ENCODE peak calls at places on chromosome 22, in nine cellular contexts. N is endothelial cell of umbilical vein; G is amniotic stem cell; P is HEK293T; O is pancreas; A is activated T-cell treated with anti-CD3 and anti-CD28 coated beads, Interleukin-2, amount 50 U/mL, for 4 hours; D is CD8-positive, alpha-beta memory T cell; Z is progenitor cell of endocrine pancreas; T is lower lobe of right lung. M is an unnamed sample.

GRCh38 chr22:45013138-45013537 is 3.3 kb upstream of the PHF21B start:
- DNase-seq in N (no peak), G (no peak), P (no peak), O (no peak), A (no peak), D (no peak), Z (no peak), T (no peak), M (no peak)

GRCh38 chr22:28792491-28793383 is 7.6 kb downstream of the XBP1 start:
- DNase-seq in N (no peak), G (no peak), P (no peak), O (peak), A (no peak), D (no peak), Z (no peak), T (no peak), M (no peak)

GRCh38 chr22:35921777-35922176 is 106.8 kb downstream of the RBFOX2 start:
- DNase-seq in N (peak), G (peak), P (peak), O (peak), A (peak), D (peak), Z (no peak), T (no peak), M (peak)

GRCh38 chr22:39490135-39490798 is 11.8 kb upstream of the MIEF1 start:
- DNase-seq in N (peak), G (no peak), P (peak), O (peak), A (peak), D (peak), Z (no peak), T (peak), M (no peak)

GRCh38 chr22:26564672-26565071 is 25.3 kb downstream of the TPST2 start:
- DNase-seq in N (no peak), G (no peak), P (no peak), O (no peak), A (no peak), D (no peak), Z (no peak), T (no peak), M (no peak)

GRCh38 chr22:28349114-28349513 is 330.5 kb downstream of the TTC28 start:
- DNase-seq in N (no peak), G (no peak), P (no peak), O (no peak), A (no peak), D (no peak), Z (no peak), T (no peak), M (no peak)

GRCh38 chr22:43007519-43008102 is 7.3 kb downstream of the PACSIN2 start:
- DNase-seq in N (no peak), G (no peak), P (no peak), O (peak), A (no peak), D (no peak), Z (no peak), T (peak), M (no peak)

GRCh38 chr22:37464181-37464580 is 22.0 kb downstream of the MFNG start:
- DNase-seq in N (peak), G (no peak), P (no peak), O (no peak), A (no peak), D (no peak), Z (no peak), T (no peak), M (no peak)

GRCh38 chr22:35150163-35151107 is 84.5 kb downstream of the ISX start:
- DNase-seq in N (peak), G (no peak), P (peak), O (peak), A (peak), D (peak), Z (peak), T (peak), M (peak)

GRCh38 chr22:19040581-19041402 is 81.4 kb downstream of the DGCR2 start:
- DNase-seq in N (no peak), G (no peak), P (no peak), O (no peak), A (no peak), D (no peak), Z (no peak), T (peak), M (no peak)

GRCh38 chr22:31488988-31489617 is 539 bp downstream of the EIF4ENIF1 start:
- DNase-seq in N (peak), G (no peak), P (peak), O (peak), A (peak), D (peak), Z (peak), T (peak), M (no peak)

GRCh38 chr22:48372395-48372794 is 1455.3 kb downstream of the BRD1 start:
- DNase-seq in N (no peak), G (no peak), P (no peak), O (no peak), A (no peak), D (no peak), Z (no peak), T (no peak), M (no peak)

GRCh38 chr22:31579835-31580242 is 82.2 kb downstream of the PISD start:
- DNase-seq in N (no peak), G (no peak), P (no peak), O (no peak), A (no peak), D (no peak), Z (no peak), T (no peak), M (no peak)

GRCh38 chr22:31872209-31872608 is 72.1 kb upstream of the YWHAH start:
- DNase-seq in N (peak), G (no peak), P (no peak), O (no peak), A (no peak), D (no peak), Z (no peak), T (no peak), M (no peak)

GRCh38 chr22:46770151-46770641 is 7.7 kb downstream of the TBC1D22A start:
- DNase-seq in N (no peak), G (no peak), P (no peak), O (no peak), A (no peak), D (no peak), Z (no peak), T (peak), M (no peak)

GRCh38 chr22:41910599-41911291 is 4.1 kb downstream of the SHISA8 start:
- DNase-seq in N (no peak), G (no peak), P (no peak), O (no peak), A (peak), D (peak), Z (no peak), T (no peak), M (no peak)

GRCh38 chr22:48080304-48081165 is 1318.1 kb downstream of the TBC1D22A start:
- DNase-seq in N (no peak), G (no peak), P (no peak), O (no peak), A (no peak), D (no peak), Z (no peak), T (no peak), M (no peak)

GRCh38 chr22:49545606-49546005 is 282.1 kb downstream of the BRD1 start:
- DNase-seq in N (no peak), G (no peak), P (no peak), O (no peak), A (no peak), D (peak), Z (no peak), T (peak), M (no peak)

GRCh38 chr22:41215409-41215808 is 10.3 kb downstream of the L3MBTL2 start:
- DNase-seq in N (no peak), G (no peak), P (no peak), O (no peak), A (no peak), D (no peak), Z (no peak), T (no peak), M (no peak)

GRCh38 chr22:27654536-27655445 is 146.8 kb downstream of the MN1 start:
- DNase-seq in N (no peak), G (no peak), P (no peak), O (peak), A (no peak), D (no peak), Z (no peak), T (no peak), M (no peak)

GRCh38 chr22:30444632-30445437 is 19.3 kb downstream of the MTFP1 start:
- DNase-seq in N (peak), G (no peak), P (peak), O (peak), A (peak), D (peak), Z (peak), T (no peak), M (peak)

GRCh38 chr22:43642319-43642718 is 169.8 kb downstream of the EFCAB6 start:
- DNase-seq in N (no peak), G (no peak), P (no peak), O (no peak), A (no peak), D (no peak), Z (no peak), T (no peak), M (no peak)

GRCh38 chr22:48891688-48892380 is 935.8 kb downstream of the BRD1 start:
- DNase-seq in N (no peak), G (no peak), P (no peak), O (no peak), A (no peak), D (peak), Z (no peak), T (no peak), M (no peak)

GRCh38 chr22:29912141-29912540 is 29.2 kb downstream of the MTMR3 start:
- DNase-seq in N (no peak), G (no peak), P (no peak), O (no peak), A (no peak), D (no peak), Z (no peak), T (no peak), M (no peak)